ENCODE peak calls at places on chromosome 21, in five cellular contexts. V is stimulated activated CD4-positive, alpha-beta T cell treated with anti-CD3 and anti-CD28 coated beads, Interleukin-4, amount 100 ng/mL, for 1 hour; Z is psoas muscle; U is activated gamma-delta T cell treated with Interleukin-2 at 50 U/mL for 16 hours; M is H54. P is an unnamed sample.

GRCh38 chr21:17462276-17462981 is 50.4 kb upstream of the CXADR start:
- DNase-seq in M (no peak), U (no peak), V (no peak), Z (no peak), P (no peak)

GRCh38 chr21:33273044-33273443 is 6.9 kb downstream of the IL10RB start:
- DNase-seq in V (no peak), M (no peak), Z (no peak), U (no peak), P (no peak)

GRCh38 chr21:34688145-34688544 is 19.4 kb downstream of the CLIC6 start:
- DNase-seq in Z (peak; percentile 69), M (no peak), U (no peak), V (no peak), P (peak; percentile 71)

GRCh38 chr21:34986561-34987533 is 62.3 kb downstream of the RUNX1 start:
- DNase-seq in M (peak; percentile 68), V (peak; percentile 66), U (peak; percentile 59), Z (no peak), P (no peak)

GRCh38 chr21:17045214-17045835 is 467.5 kb upstream of the CXADR start:
- DNase-seq in Z (no peak), M (peak; percentile 2), U (no peak), V (no peak), P (no peak)

GRCh38 chr21:29606613-29607012 is 307.9 kb downstream of the BACH1 start:
- DNase-seq in Z (no peak), U (no peak), M (no peak), V (no peak), P (no peak)

GRCh38 chr21:43329361-43330269 is 97.3 kb downstream of the SIK1 start:
- DNase-seq in U (no peak), V (no peak), M (no peak), Z (no peak), P (no peak)

GRCh38 chr21:14448784-14449183 is 65.8 kb upstream of the HSPA13 start:
- DNase-seq in M (no peak), V (no peak), U (no peak), Z (no peak), P (no peak)

GRCh38 chr21:26840912-26841311 is 4.3 kb downstream of the ADAMTS1 start:
- DNase-seq in Z (peak; percentile 85), V (no peak), U (no peak), M (no peak), P (no peak)

GRCh38 chr21:34526618-34527290 is 14.7 kb upstream of the KCNE1 start:
- DNase-seq in M (peak; percentile 78), Z (peak; percentile 75), V (peak; percentile 27), U (no peak), P (peak; percentile 68)

GRCh38 chr21:37367758-37368535 is 1.4 kb downstream of the DYRK1A start:
- DNase-seq in M (no peak), U (peak; percentile 14), Z (peak; percentile 74), V (peak; percentile 36), P (peak; percentile 35)

GRCh38 chr21:34835526-34835925 is 166.7 kb downstream of the CLIC6 start:
- DNase-seq in Z (no peak), M (no peak), U (no peak), V (no peak), P (no peak)

GRCh38 chr21:41650526-41651145 is 116.2 kb downstream of the RIPK4 start:
- DNase-seq in M (no peak), V (no peak), Z (no peak), U (no peak), P (no peak)

GRCh38 chr21:42222821-42223390 is 4.0 kb downstream of the ABCG1 start:
- DNase-seq in M (no peak), U (no peak), Z (no peak), V (no peak), P (no peak)

GRCh38 chr21:26177187-26177586 is 6.6 kb upstream of the APP start:
- DNase-seq in U (no peak), V (no peak), M (no peak), Z (no peak), P (no peak)

GRCh38 chr21:42614391-42614790 is 39.0 kb upstream of the PDE9A start:
- DNase-seq in M (no peak), Z (no peak), V (peak; percentile 23), U (peak; percentile 25), P (no peak)

GRCh38 chr21:14120091-14120734 is 90.5 kb downstream of the LIPI start:
- DNase-seq in Z (no peak), U (no peak), M (peak; percentile 16), V (peak; percentile 18), P (peak; percentile 66)

GRCh38 chr21:46048926-46049889 is 48.7 kb upstream of the COL6A2 start:
- DNase-seq in M (peak; percentile 75), Z (peak; percentile 95), V (no peak), U (no peak), P (no peak)

GRCh38 chr21:30209571-30209970 is 6.3 kb downstream of the CLDN8 start:
- DNase-seq in Z (no peak), U (no peak), V (no peak), M (no peak), P (no peak)

GRCh38 chr21:9839011-9839661 is 682.2 kb upstream of the TPTE start:
- DNase-seq in M (no peak), Z (peak; percentile 56), V (no peak), U (no peak), P (no peak)

GRCh38 chr21:46215436-46216131 is 13.0 kb downstream of the LSS start:
- DNase-seq in U (no peak), M (no peak), Z (no peak), V (no peak), P (no peak)

P was measured in endothelial cell.